ENCODE peak calls at places on chromosome 16, in five cellular contexts. J is amniotic stem cell, M is PC-9, R is GM04504, W is NCI-H2029. F is an unnamed sample.

GRCh38 chr16:17798721-17799120 is 328.0 kb upstream of the XYLT1 start:
- DNase-seq in J (no peak), M (no peak), R (no peak), W (no peak), F (no peak)

GRCh38 chr16:797120-797420 is 3.5 kb downstream of the GNG13 start:
- DNase-seq in J (no peak), M (no peak), R (no peak), W (no peak), F (no peak)

GRCh38 chr16:24950275-24950674 is 64.9 kb downstream of the ARHGAP17 start:
- DNase-seq in J (no peak), M (no peak), R (peak; percentile 38), W (no peak), F (no peak)

GRCh38 chr16:2364638-2365210 is 24.2 kb upstream of the ABCA3 start:
- DNase-seq in J (no peak), M (no peak), R (no peak), W (peak; percentile 41), F (no peak)

GRCh38 chr16:26139884-26140283 is 448.1 kb downstream of the HS3ST4 start:
- DNase-seq in J (no peak), M (no peak), R (no peak), W (no peak), F (no peak)

GRCh38 chr16:24685539-24686432 is 43.7 kb upstream of the TNRC6A start:
- DNase-seq in J (no peak), M (peak; percentile 56), R (peak; percentile 74), W (peak; percentile 71), F (peak; percentile 69)

GRCh38 chr16:85989863-85990643 is 91.1 kb downstream of the IRF8 start:
- DNase-seq in J (no peak), M (no peak), R (no peak), W (no peak), F (no peak)

GRCh38 chr16:67449739-67450138 is 18.8 kb downstream of the HSD11B2 start:
- DNase-seq in J (no peak), M (no peak), R (no peak), W (no peak), F (no peak)

GRCh38 chr16:530111-530817 is 2.8 kb downstream of the CAPN15 start:
- DNase-seq in J (no peak), M (no peak), R (no peak), W (no peak), F (no peak)

GRCh38 chr16:89785523-89786155 is 30.8 kb downstream of the FANCA start:
- DNase-seq in J (no peak), M (no peak), R (no peak), W (no peak), F (no peak)

GRCh38 chr16:48326937-48327336 is 58.3 kb downstream of the SIAH1 start:
- DNase-seq in J (no peak), M (no peak), R (no peak), W (no peak), F (no peak)

GRCh38 chr16:57039148-57039812 is 49.9 kb downstream of the NLRC5 start:
- DNase-seq in J (no peak), M (no peak), R (no peak), W (no peak), F (no peak)

GRCh38 chr16:58883131-58883530 is 149.0 kb upstream of the GOT2 start:
- DNase-seq in J (no peak), M (no peak), R (no peak), W (no peak), F (no peak)

GRCh38 chr16:19005561-19006445 is 22.1 kb downstream of the TMC7 start:
- DNase-seq in J (no peak), M (peak; percentile 76), R (no peak), W (no peak), F (no peak)

GRCh38 chr16:19907161-19907992 is 22.7 kb upstream of the GPRC5B start:
- DNase-seq in J (peak; percentile 28), M (peak; percentile 73), R (peak; percentile 29), W (peak; percentile 54), F (peak; percentile 51)

GRCh38 chr16:6020162-6020980 is 922.8 kb upstream of the EEF2KMT start:
- DNase-seq in J (no peak), M (no peak), R (no peak), W (no peak), F (no peak)

GRCh38 chr16:28104404-28104803 is 40.9 kb upstream of the GSG1L start:
- DNase-seq in J (no peak), M (no peak), R (no peak), W (no peak), F (no peak)

F was measured in HFF-Myc.